ENCODE peak calls at places on chromosomes 3 and 15, in ten cellular contexts. Q is ovary; L is activated T-cell treated with anti-CD3 and anti-CD28 coated beads, Interleukin-2, amount 50 U/mL, for 1 hour; A is GM12865; M is neuronal stem cell; B is AG09319; F is fibroblast of pulmonary artery; X is amniotic epithelial cell; C is GM19239; U is ELR. I is an unnamed sample.

GRCh38 chr3:39532777-39533176 is 65.3 kb downstream of the MOBP start:
- DNase-seq in X (no peak), M (no peak), Q (no peak), L (no peak), A (no peak), C (no peak), B (no peak), F (no peak), U (no peak), I (no peak)

GRCh38 chr15:80462836-80463512 is 58.8 kb downstream of the ARNT2 start:
- DNase-seq in C (no peak), B (no peak), M (no peak), L (no peak), U (no peak), Q (no peak), A (no peak), F (no peak), X (no peak), I (no peak)

GRCh38 chr3:149812606-149813366 is at the start of gene RNF13:
- DNase-seq in F (peak; percentile 96), Q (peak; percentile 98), U (peak; percentile 96), A (peak; percentile 95), L (peak; percentile 90), B (peak; percentile 92), M (peak; percentile 85), X (peak; percentile 94), C (peak; percentile 54), I (peak; percentile 87)

GRCh38 chr15:41051139-41051538 is 64.9 kb downstream of the INO80 start:
- DNase-seq in X (no peak), F (no peak), M (no peak), U (no peak), C (no peak), A (no peak), B (no peak), L (no peak), Q (no peak), I (no peak)

GRCh38 chr3:172126741-172127140 is 87.4 kb downstream of the FNDC3B start:
- DNase-seq in B (no peak), A (no peak), F (no peak), C (no peak), Q (no peak), U (no peak), X (no peak), L (no peak), M (no peak), I (no peak)

GRCh38 chr15:41022487-41023090 is 69.3 kb downstream of the CHAC1 start:
- DNase-seq in A (peak; percentile 63), L (peak; percentile 37), C (peak; percentile 13), Q (no peak), F (peak; percentile 83), U (peak; percentile 71), B (peak; percentile 36), M (peak; percentile 30), X (peak; percentile 67), I (peak; percentile 50)

GRCh38 chr3:160981217-160981938 is 123.8 kb downstream of the B3GALNT1 start:
- DNase-seq in M (no peak), U (no peak), L (no peak), A (peak; percentile 60), X (peak; percentile 73), C (peak; percentile 5), Q (no peak), B (no peak), F (peak; percentile 51), I (no peak)

GRCh38 chr15:101028321-101028720 is 109.2 kb downstream of the LRRK1 start:
- DNase-seq in A (no peak), L (no peak), Q (peak; percentile 22), B (no peak), F (no peak), U (no peak), C (no peak), M (no peak), X (no peak), I (no peak)

GRCh38 chr15:33656090-33656670 is 312.1 kb upstream of the CHRM5 start:
- DNase-seq in M (no peak), Q (no peak), X (no peak), B (no peak), A (peak; percentile 10), L (no peak), F (no peak), C (no peak), U (no peak), I (no peak)

GRCh38 chr15:52678036-52678467 is 1.1 kb downstream of the ATOSA start:
- DNase-seq in Q (peak; percentile 75), M (peak; percentile 9), X (peak; percentile 59), F (peak; percentile 67), U (peak; percentile 69), C (no peak), B (no peak), L (peak; percentile 56), A (peak; percentile 82), I (peak; percentile 50)

GRCh38 chr15:93049233-93049632 is 39.8 kb downstream of the RGMA start:
- DNase-seq in B (no peak), M (no peak), A (no peak), Q (no peak), L (no peak), F (no peak), U (no peak), C (no peak), X (no peak), I (no peak)

GRCh38 chr3:170734043-170734736 is 135.8 kb downstream of the RPL22L1 start:
- DNase-seq in M (no peak), X (no peak), B (no peak), A (no peak), F (no peak), L (no peak), Q (no peak), U (no peak), C (no peak), I (no peak)

GRCh38 chr15:96209285-96209735 is 121.2 kb upstream of the NR2F2 start:
- DNase-seq in B (no peak), L (no peak), M (no peak), X (no peak), F (no peak), U (no peak), Q (no peak), C (no peak), A (no peak), I (no peak)

GRCh38 chr3:140441006-140441405 is 236.9 kb upstream of the TRIM42 start:
- DNase-seq in F (peak; percentile 39), A (no peak), L (no peak), U (peak; percentile 11), B (no peak), M (no peak), Q (peak; percentile 52), X (no peak), C (no peak), I (peak; percentile 60)

GRCh38 chr15:34314491-34314890 is 23.1 kb downstream of the SLC12A6 start:
- DNase-seq in F (no peak), M (no peak), A (no peak), Q (no peak), X (peak; percentile 50), C (no peak), U (no peak), L (no peak), B (no peak), I (no peak)

GRCh38 chr3:129118745-129119144 is 2.9 kb downstream of the RAB43 start:
- DNase-seq in F (no peak), Q (no peak), A (no peak), B (no peak), M (no peak), L (peak; percentile 42), C (no peak), X (no peak), U (no peak), I (no peak)

GRCh38 chr15:70962084-70962483 is 69.5 kb downstream of the LRRC49 start:
- DNase-seq in M (no peak), C (no peak), X (no peak), L (no peak), A (no peak), F (no peak), B (no peak), Q (no peak), U (no peak), I (no peak)

GRCh38 chr3:50671331-50671730 is 3.4 kb upstream of the DOCK3 start:
- DNase-seq in M (no peak), Q (no peak), X (peak; percentile 82), L (no peak), F (peak; percentile 81), A (no peak), U (peak; percentile 86), C (no peak), B (peak; percentile 19), I (peak; percentile 25)

GRCh38 chr3:148329481-148330220 is 368.1 kb upstream of the AGTR1 start:
- DNase-seq in X (no peak), C (no peak), M (no peak), B (no peak), F (no peak), Q (no peak), A (no peak), L (no peak), U (peak; percentile 49), I (no peak)

GRCh38 chr15:77851086-77851485 is 218.4 kb upstream of the LINGO1 start:
- DNase-seq in M (no peak), L (no peak), X (no peak), A (no peak), C (no peak), Q (no peak), F (no peak), U (no peak), B (no peak), I (no peak)

GRCh38 chr3:171286580-171287249 is 173.5 kb downstream of the TNIK start:
- DNase-seq in A (peak; percentile 87), M (no peak), U (no peak), X (peak; percentile 99), Q (no peak), F (peak; percentile 90), L (no peak), C (no peak), B (no peak), I (peak; percentile 54)

GRCh38 chr3:105353485-105354161 is 13.1 kb upstream of the ALCAM start:
- DNase-seq in L (no peak), Q (no peak), U (peak; percentile 75), M (no peak), C (no peak), F (no peak), B (no peak), X (peak; percentile 87), A (no peak), I (peak; percentile 39)

GRCh38 chr3:122458992-122459391 is 43.1 kb upstream of the WDR5B start:
- DNase-seq in L (no peak), B (peak; percentile 23), M (no peak), C (no peak), Q (no peak), F (peak; percentile 77), X (peak; percentile 69), U (peak; percentile 69), A (peak; percentile 30), I (peak; percentile 23)

GRCh38 chr3:111071257-111072015 is at the start of gene NECTIN3:
- DNase-seq in X (peak; percentile 99), C (peak; percentile 30), Q (peak; percentile 95), L (peak; percentile 87), M (peak; percentile 93), B (peak; percentile 99), U (peak; percentile 99), F (peak; percentile 99), A (peak; percentile 44), I (peak; percentile 85)

GRCh38 chr3:63931290-63931689 is 19.1 kb upstream of the SCAANT1 start:
- DNase-seq in B (no peak), L (no peak), U (no peak), M (no peak), X (no peak), Q (no peak), A (no peak), F (no peak), C (no peak), I (no peak)

GRCh38 chr3:50235716-50236483 is at the start of gene GNAI2:
- DNase-seq in M (peak; percentile 98), C (peak; percentile 95), L (peak; percentile 99), A (peak; percentile 99), F (peak; percentile 97), B (peak; percentile 95), X (peak; percentile 98), U (peak; percentile 98), Q (peak; percentile 99), I (peak; percentile 94)

GRCh38 chr15:34014556-34014955 is 24.4 kb downstream of the AVEN start:
- DNase-seq in X (no peak), U (no peak), F (peak; percentile 28), A (no peak), L (no peak), C (no peak), Q (no peak), B (no peak), M (no peak), I (no peak)

GRCh38 chr3:134737520-134737919 is 57.5 kb upstream of the EPHB1 start:
- DNase-seq in X (no peak), M (no peak), B (no peak), C (no peak), Q (no peak), L (no peak), U (no peak), A (no peak), F (no peak), I (no peak)